ENCODE peak calls at places on chromosomes 1 and 21, in six cellular contexts. One of them, this sample, is unnamed.

GRCh38 chr1:20248954-20249612 is 41.6 kb upstream of the VWA5B1 start:
- DNase-seq in BE2C: no peak
- DNase-seq in fibroblast of mammary gland: no peak
- DNase-seq in upper lobe of right lung: no peak
- DNase-seq in A549: no peak
- DNase-seq in HepG2: no peak
- DNase-seq in this sample: no peak

GRCh38 chr1:76053021-76053420 is 21.5 kb upstream of the ST6GALNAC3 start:
- DNase-seq in fibroblast of mammary gland: peak; percentile 10
- DNase-seq in A549: no peak
- DNase-seq in BE2C: peak; percentile 64
- DNase-seq in upper lobe of right lung: no peak
- DNase-seq in HepG2: no peak
- DNase-seq in this sample: peak; percentile 34

GRCh38 chr21:46029201-46029924 is 47.8 kb downstream of the COL6A1 start:
- DNase-seq in upper lobe of right lung: no peak
- DNase-seq in BE2C: no peak
- DNase-seq in fibroblast of mammary gland: peak; percentile 29
- DNase-seq in HepG2: no peak
- DNase-seq in A549: no peak
- DNase-seq in this sample: no peak

GRCh38 chr1:22868331-22868730 is 104.3 kb downstream of the LACTBL1 start:
- DNase-seq in A549: no peak
- DNase-seq in upper lobe of right lung: no peak
- DNase-seq in BE2C: no peak
- DNase-seq in fibroblast of mammary gland: peak; percentile 80
- DNase-seq in HepG2: no peak
- DNase-seq in this sample: no peak

GRCh38 chr21:37509802-37510393 is 143.3 kb downstream of the DYRK1A start:
- DNase-seq in upper lobe of right lung: no peak
- DNase-seq in HepG2: no peak
- DNase-seq in BE2C: no peak
- DNase-seq in A549: no peak
- DNase-seq in fibroblast of mammary gland: peak; percentile 62
- DNase-seq in this sample: no peak

GRCh38 chr1:27572679-27573426 is 31.1 kb downstream of the AHDC1 start:
- DNase-seq in BE2C: peak; percentile 68
- DNase-seq in A549: no peak
- DNase-seq in upper lobe of right lung: no peak
- DNase-seq in fibroblast of mammary gland: peak; percentile 47
- DNase-seq in HepG2: no peak
- DNase-seq in this sample: peak; percentile 67

GRCh38 chr1:70768211-70768610 is 279.4 kb downstream of the PTGER3 start:
- DNase-seq in fibroblast of mammary gland: no peak
- DNase-seq in BE2C: no peak
- DNase-seq in upper lobe of right lung: no peak
- DNase-seq in HepG2: no peak
- DNase-seq in A549: no peak
- DNase-seq in this sample: no peak

GRCh38 chr1:67536957-67537646 is 106.9 kb upstream of the SERBP1 start:
- DNase-seq in fibroblast of mammary gland: no peak
- DNase-seq in HepG2: no peak
- DNase-seq in BE2C: no peak
- DNase-seq in upper lobe of right lung: no peak
- DNase-seq in A549: no peak
- DNase-seq in this sample: no peak

GRCh38 chr1:222663535-222663934 is 45.6 kb downstream of the MIA3 start:
- DNase-seq in A549: no peak
- DNase-seq in fibroblast of mammary gland: no peak
- DNase-seq in HepG2: no peak
- DNase-seq in BE2C: no peak
- DNase-seq in upper lobe of right lung: no peak
- DNase-seq in this sample: no peak

GRCh38 chr1:225347123-225347683 is 80.6 kb downstream of the LBR start:
- DNase-seq in HepG2: no peak
- DNase-seq in A549: no peak
- DNase-seq in upper lobe of right lung: no peak
- DNase-seq in BE2C: no peak
- DNase-seq in fibroblast of mammary gland: no peak
- DNase-seq in this sample: no peak

GRCh38 chr1:156795787-156796186 is 20.9 kb downstream of the SH2D2A start:
- DNase-seq in BE2C: no peak
- DNase-seq in upper lobe of right lung: no peak
- DNase-seq in A549: no peak
- DNase-seq in HepG2: peak; percentile 79
- DNase-seq in fibroblast of mammary gland: no peak
- DNase-seq in this sample: no peak

GRCh38 chr1:38352869-38353268 is 306.3 kb upstream of the POU3F1 start:
- DNase-seq in BE2C: no peak
- DNase-seq in upper lobe of right lung: no peak
- DNase-seq in fibroblast of mammary gland: no peak
- DNase-seq in A549: no peak
- DNase-seq in HepG2: no peak
- DNase-seq in this sample: no peak

GRCh38 chr21:36647279-36648093 is 51.4 kb upstream of the SIM2 start:
- DNase-seq in fibroblast of mammary gland: peak; percentile 41
- DNase-seq in A549: peak; percentile 21
- DNase-seq in HepG2: peak; percentile 68
- DNase-seq in BE2C: no peak
- DNase-seq in upper lobe of right lung: peak; percentile 6
- DNase-seq in this sample: no peak

GRCh38 chr1:66291047-66291864 is 242.7 kb upstream of the SGIP1 start:
- DNase-seq in A549: no peak
- DNase-seq in HepG2: no peak
- DNase-seq in fibroblast of mammary gland: no peak
- DNase-seq in upper lobe of right lung: no peak
- DNase-seq in BE2C: no peak
- DNase-seq in this sample: no peak

GRCh38 chr1:64173300-64173940 is 30.0 kb upstream of the UBE2U start:
- DNase-seq in BE2C: peak; percentile 33
- DNase-seq in upper lobe of right lung: no peak
- DNase-seq in A549: no peak
- DNase-seq in HepG2: no peak
- DNase-seq in fibroblast of mammary gland: peak; percentile 14
- DNase-seq in this sample: no peak

GRCh38 chr1:209549384-209550001 is 34.0 kb upstream of the CAMK1G start:
- DNase-seq in fibroblast of mammary gland: no peak
- DNase-seq in A549: no peak
- DNase-seq in upper lobe of right lung: no peak
- DNase-seq in HepG2: no peak
- DNase-seq in BE2C: peak; percentile 30
- DNase-seq in this sample: peak; percentile 33
- TF ChIP-seq CTCF in fibroblast of mammary gland: no peak
- TF ChIP-seq CTCF in A549: no peak
- TF ChIP-seq CTCF in upper lobe of right lung: peak; percentile 12
- TF ChIP-seq CTCF in HepG2: no peak
- TF ChIP-seq CTCF in BE2C: peak; percentile 65
- TF ChIP-seq CTCF in this sample: peak; percentile 79

GRCh38 chr1:152228831-152229230 is 4.8 kb upstream of the HRNR start:
- DNase-seq in A549: no peak
- DNase-seq in upper lobe of right lung: no peak
- DNase-seq in fibroblast of mammary gland: peak; percentile 11
- DNase-seq in HepG2: no peak
- DNase-seq in BE2C: no peak
- DNase-seq in this sample: no peak

GRCh38 chr1:152225678-152226077 is 1.7 kb upstream of the HRNR start:
- DNase-seq in A549: no peak
- DNase-seq in upper lobe of right lung: no peak
- DNase-seq in HepG2: no peak
- DNase-seq in BE2C: no peak
- DNase-seq in fibroblast of mammary gland: no peak
- DNase-seq in this sample: no peak

GRCh38 chr1:152224093-152224492 is at the start of gene HRNR:
- DNase-seq in BE2C: no peak
- DNase-seq in upper lobe of right lung: no peak
- DNase-seq in fibroblast of mammary gland: no peak
- DNase-seq in HepG2: no peak
- DNase-seq in A549: no peak
- DNase-seq in this sample: no peak

GRCh38 chr1:152227310-152227928 is 3.4 kb upstream of the HRNR start:
- DNase-seq in upper lobe of right lung: no peak
- DNase-seq in BE2C: no peak
- DNase-seq in HepG2: no peak
- DNase-seq in A549: no peak
- DNase-seq in fibroblast of mammary gland: peak; percentile 49
- DNase-seq in this sample: no peak
- TF ChIP-seq CTCF in upper lobe of right lung: no peak
- TF ChIP-seq CTCF in BE2C: no peak
- TF ChIP-seq CTCF in HepG2: no peak
- TF ChIP-seq CTCF in A549: peak; percentile 25
- TF ChIP-seq CTCF in fibroblast of mammary gland: peak; percentile 30
- TF ChIP-seq CTCF in this sample: no peak

GRCh38 chr1:79497193-79497773 is 490.8 kb upstream of the ADGRL4 start:
- DNase-seq in upper lobe of right lung: no peak
- DNase-seq in A549: peak; percentile 8
- DNase-seq in fibroblast of mammary gland: peak; percentile 54
- DNase-seq in HepG2: peak; percentile 3
- DNase-seq in BE2C: no peak
- DNase-seq in this sample: peak; percentile 22
- TF ChIP-seq CTCF in upper lobe of right lung: peak; percentile 63
- TF ChIP-seq CTCF in A549: peak; percentile 64
- TF ChIP-seq CTCF in fibroblast of mammary gland: peak; percentile 99
- TF ChIP-seq CTCF in HepG2: peak; percentile 56
- TF ChIP-seq CTCF in BE2C: peak; percentile 66
- TF ChIP-seq CTCF in this sample: peak; percentile 92

GRCh38 chr1:204073837-204074273 is 940 bp downstream of the SOX13 start:
- DNase-seq in HepG2: no peak
- DNase-seq in BE2C: no peak
- DNase-seq in fibroblast of mammary gland: peak; percentile 12
- DNase-seq in upper lobe of right lung: no peak
- DNase-seq in A549: peak; percentile 18
- DNase-seq in this sample: no peak
- TF ChIP-seq CTCF in HepG2: no peak
- TF ChIP-seq CTCF in BE2C: no peak
- TF ChIP-seq CTCF in fibroblast of mammary gland: no peak
- TF ChIP-seq CTCF in upper lobe of right lung: no peak
- TF ChIP-seq CTCF in A549: no peak
- TF ChIP-seq CTCF in this sample: no peak

DNA sequence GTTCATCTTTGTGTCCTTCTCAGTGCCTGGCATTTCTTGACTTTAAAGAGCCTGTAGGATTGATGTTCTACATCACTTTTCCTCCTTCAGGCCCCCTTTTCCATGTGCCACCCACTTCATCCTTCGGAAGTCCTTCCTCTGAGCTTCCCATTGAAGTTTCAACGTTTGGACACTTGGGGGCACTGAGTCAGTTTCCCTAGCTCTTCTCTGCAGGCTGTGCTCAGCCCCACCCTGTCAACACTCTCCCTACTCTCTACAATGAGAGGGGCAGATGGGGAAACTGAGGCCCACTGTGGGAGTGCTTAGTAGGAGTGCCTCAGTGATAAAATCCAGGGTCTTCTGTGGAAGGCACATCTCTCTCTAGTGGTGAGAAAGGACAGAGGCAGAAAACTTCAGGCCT is 11.9 kb downstream of the KCNJ10 start:
- DNase-seq in A549: no peak
- DNase-seq in BE2C: no peak
- DNase-seq in fibroblast of mammary gland: peak; percentile 23
- DNase-seq in upper lobe of right lung: no peak
- DNase-seq in HepG2: no peak
- DNase-seq in this sample: no peak
- TF ChIP-seq CTCF in A549: peak; percentile 23
- TF ChIP-seq CTCF in BE2C: peak; percentile 49
- TF ChIP-seq CTCF in fibroblast of mammary gland: peak; percentile 48
- TF ChIP-seq CTCF in upper lobe of right lung: peak; percentile 25
- TF ChIP-seq CTCF in HepG2: peak; percentile 40
- TF ChIP-seq CTCF in this sample: no peak

GRCh38 chr1:230632273-230632873 is 9.9 kb upstream of the COG2 start:
- DNase-seq in HepG2: peak; percentile 63
- DNase-seq in fibroblast of mammary gland: peak; percentile 47
- DNase-seq in upper lobe of right lung: no peak
- DNase-seq in BE2C: peak; percentile 40
- DNase-seq in A549: peak; percentile 46
- DNase-seq in this sample: no peak
- TF ChIP-seq CTCF in HepG2: peak; percentile 94
- TF ChIP-seq CTCF in fibroblast of mammary gland: peak; percentile 52
- TF ChIP-seq CTCF in upper lobe of right lung: peak; percentile 49
- TF ChIP-seq CTCF in BE2C: peak; percentile 85
- TF ChIP-seq CTCF in A549: peak; percentile 64
- TF ChIP-seq CTCF in this sample: peak; percentile 27

DNA sequence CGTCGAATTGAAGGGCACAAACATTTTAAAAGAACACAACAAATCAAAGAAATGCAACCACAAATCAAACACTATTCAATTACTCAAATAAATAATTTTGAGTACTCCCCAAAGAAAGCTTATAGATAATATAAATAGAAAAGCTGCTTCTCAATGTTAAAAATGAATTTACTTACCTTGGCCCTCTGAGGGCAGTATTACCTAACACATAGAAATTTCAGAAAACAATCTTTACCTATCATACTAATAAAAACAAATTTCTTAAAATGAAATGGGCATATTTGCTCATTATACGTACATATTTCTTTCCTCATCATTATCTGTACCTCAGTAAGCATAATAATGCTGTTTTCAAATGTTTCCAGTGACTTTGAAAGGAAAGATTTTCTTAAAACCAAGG is 141.8 kb downstream of the AKT3 start:
- DNase-seq in HepG2: no peak
- DNase-seq in BE2C: no peak
- DNase-seq in fibroblast of mammary gland: no peak
- DNase-seq in A549: no peak
- DNase-seq in upper lobe of right lung: no peak
- DNase-seq in this sample: no peak
- TF ChIP-seq CTCF in HepG2: no peak
- TF ChIP-seq CTCF in BE2C: peak; percentile 13
- TF ChIP-seq CTCF in fibroblast of mammary gland: peak; percentile 13
- TF ChIP-seq CTCF in A549: peak; percentile 46
- TF ChIP-seq CTCF in upper lobe of right lung: peak; percentile 25
- TF ChIP-seq CTCF in this sample: no peak

GRCh38 chr1:206631085-206631509 is 4.2 kb upstream of the DYRK3 start:
- DNase-seq in upper lobe of right lung: no peak
- DNase-seq in BE2C: peak; percentile 81
- DNase-seq in fibroblast of mammary gland: peak; percentile 96
- DNase-seq in A549: peak; percentile 82
- DNase-seq in HepG2: peak; percentile 78
- DNase-seq in this sample: peak; percentile 58
- TF ChIP-seq CTCF in upper lobe of right lung: peak; percentile 52
- TF ChIP-seq CTCF in BE2C: peak; percentile 87
- TF ChIP-seq CTCF in fibroblast of mammary gland: peak; percentile 67
- TF ChIP-seq CTCF in A549: peak; percentile 63
- TF ChIP-seq CTCF in HepG2: peak; percentile 61
- TF ChIP-seq CTCF in this sample: peak; percentile 39

DNA sequence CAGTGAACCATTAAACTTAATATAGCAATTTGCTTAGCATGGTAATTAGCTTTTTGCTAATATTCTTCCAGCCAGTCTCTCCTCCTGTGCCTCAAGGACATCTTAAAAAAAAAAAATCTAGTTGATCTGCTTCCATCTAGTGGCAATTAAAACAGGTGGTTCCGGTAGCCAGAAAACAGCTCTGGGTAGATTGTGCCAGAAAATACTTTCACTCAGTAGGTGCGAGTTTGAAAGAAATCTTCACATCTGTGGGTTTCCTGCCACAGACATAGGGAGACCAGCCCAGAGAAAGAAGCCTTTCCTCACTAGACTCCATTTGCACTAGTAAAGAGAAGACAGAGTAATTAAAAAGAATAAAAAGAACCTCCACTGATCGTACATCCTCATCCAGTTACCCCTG is 17.1 kb downstream of the SELL start:
- DNase-seq in BE2C: no peak
- DNase-seq in A549: no peak
- DNase-seq in fibroblast of mammary gland: no peak
- DNase-seq in HepG2: no peak
- DNase-seq in upper lobe of right lung: no peak
- DNase-seq in this sample: no peak
- TF ChIP-seq CTCF in BE2C: no peak
- TF ChIP-seq CTCF in A549: no peak
- TF ChIP-seq CTCF in fibroblast of mammary gland: no peak
- TF ChIP-seq CTCF in HepG2: no peak
- TF ChIP-seq CTCF in upper lobe of right lung: no peak
- TF ChIP-seq CTCF in this sample: no peak